ENCODE peak calls at places on chromosomes 16 and 17, in nine cellular contexts. M is right atrium auricular region, K is body of pancreas, F is mammary epithelial cell, J is lower lobe of right lung, O is mucosa of descending colon, W is adipocyte, C is aorta, A is right cardiac atrium. G is an unnamed sample.
A peak's percentile ranks its signal among the peaks of the same experiment; 100 is the strongest.

GRCh38 chr17:2081564-2081963 is 26.7 kb downstream of the HIC1 start:
- DNase-seq in M (no peak), K (no peak), F (no peak), J (peak; percentile 15), O (peak; percentile 39), W (no peak), C (no peak), A (no peak), G (peak; percentile 49)

GRCh38 chr17:75159196-75160031 is 5.1 kb upstream of the JPT1 start:
- DNase-seq in M (no peak), K (no peak), F (peak; percentile 90), J (no peak), O (no peak), W (peak; percentile 30), C (no peak), A (no peak), G (no peak)

GRCh38 chr17:82884341-82884871 is 44.6 kb upstream of the ZNF750 start:
- DNase-seq in M (no peak), K (no peak), F (no peak), J (no peak), O (peak; percentile 56), W (no peak), C (no peak), A (peak; percentile 82), G (no peak)

GRCh38 chr16:73066927-73067670 is 19.2 kb upstream of the ZFHX3 start:
- DNase-seq in M (no peak), K (no peak), F (no peak), J (no peak), O (no peak), W (no peak), C (peak; percentile 75), A (peak; percentile 67), G (no peak)

GRCh38 chr17:61407211-61407911 is 7.7 kb downstream of the TBX2 start:
- DNase-seq in M (no peak), K (no peak), F (no peak), J (no peak), O (peak; percentile 4), W (peak; percentile 43), C (no peak), A (peak; percentile 33), G (no peak)

GRCh38 chr16:62156971-62157370 is 120.7 kb upstream of the CDH8 start:
- DNase-seq in M (no peak), K (no peak), F (no peak), J (no peak), O (no peak), W (no peak), C (no peak), A (no peak), G (no peak)

GRCh38 chr16:24539850-24540484 is 601 bp downstream of the RBBP6 start:
- DNase-seq in M (no peak), K (peak; percentile 69), F (peak; percentile 3), J (peak; percentile 82), O (peak; percentile 80), W (peak; percentile 73), C (peak; percentile 81), A (peak; percentile 88), G (peak; percentile 52)

GRCh38 chr17:49996121-49996494 is 1.1 kb upstream of the DLX3 start:
- DNase-seq in M (no peak), K (no peak), F (no peak), J (no peak), O (no peak), W (no peak), C (no peak), A (no peak), G (no peak)

GRCh38 chr16:87571868-87572244 is 30.5 kb upstream of the JPH3 start:
- DNase-seq in M (no peak), K (peak; percentile 20), F (no peak), J (no peak), O (no peak), W (no peak), C (peak; percentile 85), A (no peak), G (no peak)

GRCh38 chr17:80843741-80844156 is 147.9 kb upstream of the CHMP6 start:
- DNase-seq in M (no peak), K (no peak), F (no peak), J (no peak), O (no peak), W (no peak), C (no peak), A (peak; percentile 18), G (no peak)

GRCh38 chr16:27698266-27698665 is 148.3 kb downstream of the KATNIP start:
- DNase-seq in M (no peak), K (no peak), F (no peak), J (no peak), O (no peak), W (no peak), C (no peak), A (no peak), G (no peak)

GRCh38 chr16:72467157-72467759 is 295.3 kb upstream of the PMFBP1 start:
- DNase-seq in M (no peak), K (no peak), F (peak; percentile 41), J (no peak), O (no peak), W (peak; percentile 78), C (no peak), A (no peak), G (peak; percentile 47)

GRCh38 chr16:2035431-2036199 is 8.9 kb downstream of the NHERF2 start:
- DNase-seq in M (no peak), K (peak; percentile 48), F (no peak), J (peak; percentile 89), O (peak; percentile 69), W (peak; percentile 97), C (peak; percentile 90), A (peak; percentile 90), G (peak; percentile 97)

GRCh38 chr16:22789281-22789945 is 24.5 kb upstream of the HS3ST2 start:
- DNase-seq in M (no peak), K (no peak), F (peak; percentile 78), J (no peak), O (no peak), W (no peak), C (no peak), A (no peak), G (no peak)

GRCh38 chr16:69182730-69183416 is 4.1 kb upstream of the SNTB2 start:
- DNase-seq in M (no peak), K (peak; percentile 78), F (peak; percentile 44), J (no peak), O (no peak), W (no peak), C (no peak), A (no peak), G (no peak)

GRCh38 chr17:82582208-82582607 is 62.7 kb downstream of the FOXK2 start:
- DNase-seq in M (no peak), K (no peak), F (no peak), J (no peak), O (no peak), W (no peak), C (no peak), A (peak; percentile 21), G (no peak)

GRCh38 chr16:6027733-6028132 is 930.1 kb upstream of the EEF2KMT start:
- DNase-seq in M (no peak), K (no peak), F (no peak), J (no peak), O (no peak), W (no peak), C (no peak), A (no peak), G (no peak)

GRCh38 chr16:4984174-4985000 is 26.3 kb downstream of the SEC14L5 start:
- DNase-seq in M (no peak), K (no peak), F (no peak), J (no peak), O (no peak), W (no peak), C (no peak), A (no peak), G (no peak)

GRCh38 chr17:49955157-49955556 is 13.8 kb upstream of the DLX4 start:
- DNase-seq in M (no peak), K (no peak), F (no peak), J (no peak), O (no peak), W (no peak), C (no peak), A (peak; percentile 12), G (no peak)

DNA sequence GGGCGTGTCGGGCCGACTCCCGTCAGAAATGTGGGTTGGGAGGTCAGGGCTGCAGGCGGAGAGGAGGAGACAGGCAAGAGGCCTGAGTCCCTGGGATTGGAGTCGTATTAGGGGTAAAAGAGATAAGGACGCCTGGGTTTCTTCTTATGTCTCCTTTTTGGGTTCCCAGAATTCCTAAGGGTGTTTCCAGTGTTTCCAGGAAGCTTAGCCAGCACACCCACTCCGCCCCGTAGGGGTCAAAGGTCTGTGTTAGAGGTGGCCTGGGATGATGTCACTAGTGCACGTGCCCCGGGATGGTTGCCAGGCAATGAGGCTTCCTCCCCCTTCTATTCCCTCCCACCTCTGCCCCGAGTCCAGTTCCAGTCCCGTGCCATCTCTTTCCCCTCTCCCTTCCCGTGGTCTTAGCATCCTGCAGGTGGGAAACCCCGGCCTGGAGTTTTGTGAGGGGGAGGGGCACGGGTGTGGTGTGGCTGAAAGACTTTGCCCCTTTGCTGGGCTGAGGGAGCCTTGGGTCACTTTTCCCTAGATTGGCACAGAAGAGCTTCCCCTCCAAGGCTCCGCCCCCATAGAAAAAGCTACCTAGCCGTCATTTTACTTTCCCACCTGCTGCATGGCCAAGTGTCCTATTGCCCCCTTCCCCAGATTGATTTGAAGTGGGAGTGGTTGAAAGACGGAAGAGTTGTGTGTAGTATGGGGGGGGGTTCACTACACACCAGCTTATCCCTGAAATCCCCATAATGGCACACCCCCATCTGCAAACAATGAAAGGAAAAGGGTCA is 2.8 kb downstream of the KDM6B start:
- DNase-seq in M (peak; percentile 95), K (peak; percentile 99), F (peak; percentile 85), J (peak; percentile 91), O (peak; percentile 96), W (peak; percentile 82), C (peak; percentile 85), A (peak; percentile 95), G (peak; percentile 81)
- H3K4me1 ChIP-seq in M (peaks cover 67% of the 10 kb centered on the region), K (peaks cover 47% of the 10 kb centered on the region), F (peaks cover 52% of the 10 kb centered on the region), J (peaks cover 45% of the 10 kb centered on the region), O (peaks cover 57% of the 10 kb centered on the region), W (peaks cover 46% of the 10 kb centered on the region), C (no peaks in the 10 kb centered on the region), A (peaks cover 12% of the 10 kb centered on the region), G (peaks cover 47% of the 10 kb centered on the region)

DNA sequence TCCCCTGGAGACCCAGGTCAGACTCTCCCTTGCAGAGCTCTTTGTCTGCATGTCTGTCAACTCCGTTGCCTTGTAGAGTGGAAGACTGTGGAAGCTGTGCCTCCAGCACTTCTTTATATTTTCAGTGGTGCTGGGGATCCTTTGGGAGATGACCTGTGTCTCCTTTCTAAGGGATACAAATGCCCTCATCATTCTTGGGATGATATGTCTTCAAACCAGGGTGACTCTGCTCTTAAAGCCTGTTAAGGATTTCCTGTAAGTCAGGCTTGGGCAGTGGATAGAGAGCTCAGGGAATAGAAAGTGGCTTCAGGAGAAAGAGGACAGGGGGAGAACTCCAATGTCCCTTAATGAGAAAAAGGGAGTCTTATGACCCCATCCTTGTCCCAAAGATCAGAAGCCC is 1.5 kb downstream of the HOXB3 start:
- DNase-seq in M (no peak), K (no peak), F (no peak), J (no peak), O (no peak), W (no peak), C (no peak), A (no peak), G (no peak)
- H3K4me3 ChIP-seq in M (no peak overlapping the region), K (no peak overlapping the region), F (no peak overlapping the region), J (peak overlapping the region; percentile 63), O (no peak overlapping the region), W (no peak overlapping the region), C (no peak overlapping the region), A (no peak overlapping the region), G (no peak overlapping the region)

GRCh38 chr17:14306602-14307001 is 5.7 kb downstream of the HS3ST3B1 start:
- DNase-seq in M (no peak), K (no peak), F (no peak), J (no peak), O (no peak), W (peak; percentile 46), C (no peak), A (no peak), G (no peak)
- H3K4me1 ChIP-seq in M (peaks cover 47% of the 10 kb centered on the region), K (peaks cover 44% of the 10 kb centered on the region), F (peaks cover 26% of the 10 kb centered on the region), J (peaks cover 39% of the 10 kb centered on the region), O (peaks cover 21% of the 10 kb centered on the region), W (peaks cover 67% of the 10 kb centered on the region), C (no peaks in the 10 kb centered on the region), A (peaks cover 2% of the 10 kb centered on the region), G (peaks cover 42% of the 10 kb centered on the region)

GRCh38 chr16:30356401-30357084 is 1.4 kb upstream of the CD2BP2 start:
- DNase-seq in M (no peak), K (no peak), F (no peak), J (peak; percentile 45), O (peak; percentile 73), W (no peak), C (no peak), A (peak; percentile 71), G (no peak)
- H3K4me3 ChIP-seq in M (no peak overlapping the region), K (no peak overlapping the region), F (no peak overlapping the region), J (peak overlapping the region; percentile 96), O (no peak overlapping the region), W (peak overlapping the region; percentile 87), C (no peak overlapping the region), A (no peak overlapping the region), G (no peak overlapping the region)